ENCODE peak calls at places on chromosomes 1 and 21, in five cellular contexts. One of them, this sample, is unnamed. For H3K9me3, the result is how much of the 10 kb centered on the place peaks cover.

GRCh38 chr1:229480500-229480899 is 27.6 kb downstream of the NUP133 start:
- DNase-seq in H9: no peak
- DNase-seq in AG04450: no peak
- DNase-seq in pancreas: no peak
- DNase-seq in right lobe of liver: no peak
- DNase-seq in this sample: no peak

GRCh38 chr1:220255204-220255603 is 17.0 kb downstream of the RAB3GAP2 start:
- DNase-seq in right lobe of liver: no peak
- DNase-seq in pancreas: no peak
- DNase-seq in AG04450: no peak
- DNase-seq in H9: no peak
- DNase-seq in this sample: no peak

GRCh38 chr1:56688522-56689026 is 43.5 kb downstream of the PRKAA2 start:
- DNase-seq in pancreas: no peak
- DNase-seq in AG04450: no peak
- DNase-seq in right lobe of liver: no peak
- DNase-seq in H9: no peak
- DNase-seq in this sample: no peak

GRCh38 chr21:46352913-46353312 is 29.0 kb downstream of the PCNT start:
- DNase-seq in H9: no peak
- DNase-seq in AG04450: no peak
- DNase-seq in right lobe of liver: no peak
- DNase-seq in pancreas: no peak
- DNase-seq in this sample: no peak

GRCh38 chr1:2101531-2101930 is 51.3 kb downstream of the PRKCZ start:
- DNase-seq in pancreas: no peak
- DNase-seq in right lobe of liver: no peak
- DNase-seq in AG04450: no peak
- DNase-seq in H9: no peak
- DNase-seq in this sample: peak

GRCh38 chr1:151976868-151977267 is 16.8 kb downstream of the S100A10 start:
- DNase-seq in pancreas: no peak
- DNase-seq in AG04450: no peak
- DNase-seq in H9: no peak
- DNase-seq in right lobe of liver: no peak
- DNase-seq in this sample: no peak

GRCh38 chr1:162846256-162847212 is 14.4 kb downstream of the CCDC190 start:
- DNase-seq in H9: no peak
- DNase-seq in pancreas: no peak
- DNase-seq in right lobe of liver: no peak
- DNase-seq in AG04450: peak
- DNase-seq in this sample: no peak

GRCh38 chr1:22111115-22111514 is 31.8 kb downstream of the WNT4 start:
- DNase-seq in H9: no peak
- DNase-seq in AG04450: no peak
- DNase-seq in pancreas: no peak
- DNase-seq in right lobe of liver: no peak
- DNase-seq in this sample: no peak

GRCh38 chr1:17635811-17636210 is 96.3 kb downstream of the ARHGEF10L start:
- DNase-seq in pancreas: no peak
- DNase-seq in AG04450: no peak
- DNase-seq in right lobe of liver: no peak
- DNase-seq in H9: no peak
- DNase-seq in this sample: no peak

DNA sequence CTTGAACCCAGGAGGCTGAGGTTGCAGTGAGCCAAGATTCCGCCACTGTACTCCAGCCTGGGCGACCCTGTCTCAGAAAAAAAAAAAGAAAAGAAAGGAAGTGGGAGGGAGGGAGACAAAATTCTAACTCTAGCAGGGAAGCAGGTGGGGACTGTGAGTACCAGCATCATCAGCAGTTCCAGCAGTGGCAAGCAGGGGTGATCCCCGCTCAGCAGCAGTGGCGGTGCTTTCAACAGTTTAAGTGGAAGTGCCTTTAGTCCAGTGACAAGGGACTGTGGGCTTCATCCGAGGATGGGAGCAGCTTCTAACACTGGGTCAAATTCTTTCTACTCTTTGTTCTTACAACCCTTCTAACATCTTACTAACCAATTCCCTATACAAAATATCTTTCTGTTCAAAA is 858.1 kb upstream of the ADAMTS5 start:
- DNase-seq in right lobe of liver: no peak
- DNase-seq in H9: peak
- DNase-seq in pancreas: no peak
- DNase-seq in AG04450: no peak
- DNase-seq in this sample: no peak
- H3K9me3 ChIP-seq in right lobe of liver: under half
- H3K9me3 ChIP-seq in H9: under half
- H3K9me3 ChIP-seq in pancreas: under half
- H3K9me3 ChIP-seq in AG04450: under half
- H3K9me3 ChIP-seq in this sample: under half

DNA sequence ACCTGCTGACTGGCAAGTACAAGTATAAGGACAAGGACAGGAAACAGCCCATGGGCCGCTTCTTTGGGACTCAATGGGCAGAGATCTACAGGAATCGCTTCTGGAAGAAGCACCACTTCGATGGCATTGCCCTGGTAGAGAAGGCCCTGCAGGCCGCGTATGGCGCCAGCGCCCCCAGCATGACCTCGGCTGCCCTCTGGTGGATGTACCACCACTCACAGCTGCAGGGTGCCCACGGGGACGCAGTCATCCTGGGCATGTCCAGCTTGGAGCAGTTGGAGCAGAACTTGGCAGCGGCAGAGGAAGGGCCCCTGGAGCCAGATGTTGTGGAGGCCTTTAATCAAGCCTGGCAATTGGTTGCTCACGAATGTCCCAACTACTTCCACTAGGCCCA is 32.0 kb downstream of the SLC16A1 start:
- DNase-seq in AG04450: no peak
- DNase-seq in H9: peak
- DNase-seq in right lobe of liver: no peak
- DNase-seq in pancreas: no peak
- DNase-seq in this sample: no peak
- TF ChIP-seq CTCF in AG04450: no peak
- TF ChIP-seq CTCF in H9: peak
- TF ChIP-seq CTCF in right lobe of liver: no peak
- TF ChIP-seq CTCF in pancreas: no peak
- TF ChIP-seq CTCF in this sample: no peak

GRCh38 chr1:112878321-112878720 is 77.7 kb downstream of the SLC16A1 start:
- DNase-seq in AG04450: no peak
- DNase-seq in pancreas: no peak
- DNase-seq in right lobe of liver: no peak
- DNase-seq in H9: no peak
- DNase-seq in this sample: no peak

GRCh38 chr1:112879834-112880233 is 76.2 kb downstream of the SLC16A1 start:
- DNase-seq in H9: no peak
- DNase-seq in right lobe of liver: no peak
- DNase-seq in pancreas: no peak
- DNase-seq in AG04450: no peak
- DNase-seq in this sample: no peak

GRCh38 chr1:112877741-112878140 is 78.3 kb downstream of the SLC16A1 start:
- DNase-seq in AG04450: no peak
- DNase-seq in H9: no peak
- DNase-seq in pancreas: no peak
- DNase-seq in right lobe of liver: no peak
- DNase-seq in this sample: no peak

GRCh38 chr1:112882271-112882744 is 73.7 kb downstream of the SLC16A1 start:
- DNase-seq in AG04450: no peak
- DNase-seq in right lobe of liver: no peak
- DNase-seq in pancreas: no peak
- DNase-seq in H9: no peak
- DNase-seq in this sample: no peak

DNA sequence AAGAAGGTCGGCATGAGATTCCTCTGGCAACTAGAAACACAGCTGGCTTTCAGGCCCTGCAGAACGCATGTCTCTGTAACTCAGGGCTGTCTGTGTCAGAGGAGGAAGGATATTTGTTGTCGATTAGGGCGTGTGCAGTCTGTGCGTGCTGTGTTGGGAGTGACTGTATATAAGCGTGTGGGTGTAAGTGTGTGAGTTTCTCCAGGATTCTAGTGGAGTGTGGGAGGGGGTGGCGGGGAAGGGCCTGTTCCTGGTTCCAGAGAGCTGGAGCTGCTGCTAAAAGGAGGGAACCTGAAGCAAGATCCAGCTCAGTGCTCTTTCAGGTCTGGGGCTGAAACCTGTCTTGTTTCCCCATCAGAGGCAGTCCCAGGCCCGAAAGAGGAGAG is 74.3 kb downstream of the SLC16A1 start:
- DNase-seq in H9: no peak
- DNase-seq in right lobe of liver: no peak
- DNase-seq in pancreas: no peak
- DNase-seq in AG04450: no peak
- DNase-seq in this sample: no peak
- H3K27ac ChIP-seq in H9: no peak
- H3K27ac ChIP-seq in right lobe of liver: no peak
- H3K27ac ChIP-seq in pancreas: no peak
- H3K27ac ChIP-seq in AG04450: no peak
- H3K27ac ChIP-seq in this sample: no peak

DNA sequence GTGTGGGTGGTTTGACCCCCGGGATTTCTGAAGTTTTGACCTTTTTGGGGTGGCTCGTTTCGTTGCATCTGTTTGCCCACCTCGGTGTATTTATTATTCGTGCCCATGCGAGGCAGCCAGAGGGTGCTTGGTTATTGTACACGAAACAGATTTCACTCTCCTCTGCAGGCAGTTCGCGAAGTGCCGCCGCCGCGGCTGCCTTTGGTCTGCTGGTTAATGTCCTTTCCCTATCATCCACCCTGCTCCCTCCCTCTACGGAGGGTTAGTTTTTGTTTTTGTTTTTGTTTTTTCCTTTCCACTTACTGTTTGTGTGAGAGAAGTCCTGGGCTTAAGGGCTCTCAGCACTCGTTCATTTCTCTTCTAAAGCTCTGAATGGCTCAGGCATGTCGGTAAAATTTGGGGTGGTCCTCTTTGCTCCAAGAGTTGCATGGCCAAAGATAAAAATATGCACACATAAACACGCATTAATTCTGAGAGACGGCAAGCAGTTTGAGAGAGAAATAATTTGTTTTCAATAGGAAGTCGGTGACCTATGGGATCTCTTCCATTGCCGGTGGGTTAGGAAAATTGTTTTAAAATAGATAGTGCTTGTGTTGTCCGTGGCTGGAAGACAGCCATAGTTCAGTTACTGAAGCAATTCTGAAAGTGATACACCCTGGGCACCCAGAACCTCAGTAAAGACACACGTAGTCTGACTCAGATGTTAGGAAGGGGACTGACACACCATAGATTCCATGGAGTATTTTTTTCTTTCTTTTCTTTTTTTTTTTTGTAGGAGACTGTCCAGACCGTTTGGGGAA is 1.2 kb downstream of the C1orf21 start:
- DNase-seq in AG04450: peak
- DNase-seq in H9: no peak
- DNase-seq in right lobe of liver: peak
- DNase-seq in pancreas: no peak
- DNase-seq in this sample: peak
- H3K9me3 ChIP-seq in AG04450: under half
- H3K9me3 ChIP-seq in H9: under half
- H3K9me3 ChIP-seq in right lobe of liver: under half
- H3K9me3 ChIP-seq in pancreas: under half
- H3K9me3 ChIP-seq in this sample: under half

This sample was measured in kidney.